ENCODE peak calls at places on chromosomes 3 and 15, in seven cellular contexts. One of them, this sample, is unnamed.

GRCh38 chr3:122773856-122774535 is 19.6 kb downstream of the HSPBAP1 start:
- DNase-seq in endothelial cell: no peak
- DNase-seq in NCI-H774: no peak
- DNase-seq in HepG2: no peak
- DNase-seq in neural crest cell: no peak
- DNase-seq in activated CD4-positive, alpha-beta T cell treated with anti-CD3 and anti-CD28 coated beads, Interleukin-2, amount 50 U/mL, for 4 hours: no peak
- DNase-seq in hippocampal formation: no peak
- DNase-seq in this sample: no peak

GRCh38 chr3:178778579-178778978 is 242.3 kb downstream of the KCNMB2 start:
- DNase-seq in endothelial cell: no peak
- DNase-seq in NCI-H774: peak; percentile 73
- DNase-seq in HepG2: no peak
- DNase-seq in neural crest cell: no peak
- DNase-seq in activated CD4-positive, alpha-beta T cell treated with anti-CD3 and anti-CD28 coated beads, Interleukin-2, amount 50 U/mL, for 4 hours: no peak
- DNase-seq in hippocampal formation: no peak
- DNase-seq in this sample: no peak

GRCh38 chr3:24591661-24592555 is 97.3 kb upstream of the THRB start:
- DNase-seq in endothelial cell: no peak
- DNase-seq in NCI-H774: no peak
- DNase-seq in HepG2: no peak
- DNase-seq in neural crest cell: no peak
- DNase-seq in activated CD4-positive, alpha-beta T cell treated with anti-CD3 and anti-CD28 coated beads, Interleukin-2, amount 50 U/mL, for 4 hours: no peak
- DNase-seq in hippocampal formation: no peak
- DNase-seq in this sample: peak; percentile 99

GRCh38 chr3:8301977-8302589 is 199.5 kb upstream of the LMCD1 start:
- DNase-seq in endothelial cell: no peak
- DNase-seq in NCI-H774: peak; percentile 3
- DNase-seq in HepG2: peak; percentile 31
- DNase-seq in neural crest cell: peak; percentile 7
- DNase-seq in activated CD4-positive, alpha-beta T cell treated with anti-CD3 and anti-CD28 coated beads, Interleukin-2, amount 50 U/mL, for 4 hours: no peak
- DNase-seq in hippocampal formation: peak; percentile 63
- DNase-seq in this sample: no peak

GRCh38 chr15:90213123-90213817 is 12.1 kb downstream of the SEMA4B start:
- DNase-seq in endothelial cell: no peak
- DNase-seq in NCI-H774: no peak
- DNase-seq in HepG2: no peak
- DNase-seq in neural crest cell: no peak
- DNase-seq in activated CD4-positive, alpha-beta T cell treated with anti-CD3 and anti-CD28 coated beads, Interleukin-2, amount 50 U/mL, for 4 hours: no peak
- DNase-seq in hippocampal formation: no peak
- DNase-seq in this sample: no peak

GRCh38 chr15:31025996-31026395 is 34.6 kb upstream of the MTMR10 start:
- DNase-seq in endothelial cell: no peak
- DNase-seq in NCI-H774: no peak
- DNase-seq in HepG2: no peak
- DNase-seq in neural crest cell: no peak
- DNase-seq in activated CD4-positive, alpha-beta T cell treated with anti-CD3 and anti-CD28 coated beads, Interleukin-2, amount 50 U/mL, for 4 hours: no peak
- DNase-seq in hippocampal formation: no peak
- DNase-seq in this sample: no peak

GRCh38 chr3:128497305-128498126 is 4.5 kb upstream of the GATA2 start:
- DNase-seq in endothelial cell: peak; percentile 84
- DNase-seq in NCI-H774: peak; percentile 54
- DNase-seq in HepG2: no peak
- DNase-seq in neural crest cell: peak; percentile 82
- DNase-seq in activated CD4-positive, alpha-beta T cell treated with anti-CD3 and anti-CD28 coated beads, Interleukin-2, amount 50 U/mL, for 4 hours: peak; percentile 67
- DNase-seq in hippocampal formation: peak; percentile 21
- DNase-seq in this sample: no peak

GRCh38 chr15:51004103-51004536 is 90.6 kb downstream of the TNFAIP8L3 start:
- DNase-seq in endothelial cell: no peak
- DNase-seq in NCI-H774: no peak
- DNase-seq in HepG2: no peak
- DNase-seq in neural crest cell: no peak
- DNase-seq in activated CD4-positive, alpha-beta T cell treated with anti-CD3 and anti-CD28 coated beads, Interleukin-2, amount 50 U/mL, for 4 hours: no peak
- DNase-seq in hippocampal formation: no peak
- DNase-seq in this sample: peak; percentile 82

GRCh38 chr3:142087676-142088075 is 61.7 kb downstream of the TFDP2 start:
- DNase-seq in endothelial cell: no peak
- DNase-seq in NCI-H774: no peak
- DNase-seq in HepG2: no peak
- DNase-seq in neural crest cell: no peak
- DNase-seq in activated CD4-positive, alpha-beta T cell treated with anti-CD3 and anti-CD28 coated beads, Interleukin-2, amount 50 U/mL, for 4 hours: no peak
- DNase-seq in hippocampal formation: no peak
- DNase-seq in this sample: peak; percentile 51

GRCh38 chr3:150319900-150320299 is 88.2 kb upstream of the TSC22D2 start:
- DNase-seq in endothelial cell: no peak
- DNase-seq in NCI-H774: no peak
- DNase-seq in HepG2: peak; percentile 39
- DNase-seq in neural crest cell: no peak
- DNase-seq in activated CD4-positive, alpha-beta T cell treated with anti-CD3 and anti-CD28 coated beads, Interleukin-2, amount 50 U/mL, for 4 hours: no peak
- DNase-seq in hippocampal formation: no peak
- DNase-seq in this sample: peak; percentile 97

GRCh38 chr3:55688154-55688553 is 201.0 kb upstream of the WNT5A start:
- DNase-seq in endothelial cell: no peak
- DNase-seq in NCI-H774: no peak
- DNase-seq in HepG2: no peak
- DNase-seq in neural crest cell: no peak
- DNase-seq in activated CD4-positive, alpha-beta T cell treated with anti-CD3 and anti-CD28 coated beads, Interleukin-2, amount 50 U/mL, for 4 hours: no peak
- DNase-seq in hippocampal formation: no peak
- DNase-seq in this sample: no peak

GRCh38 chr3:13152826-13153710 is 79.8 kb upstream of the IQSEC1 start:
- DNase-seq in endothelial cell: no peak
- DNase-seq in NCI-H774: no peak
- DNase-seq in HepG2: no peak
- DNase-seq in neural crest cell: no peak
- DNase-seq in activated CD4-positive, alpha-beta T cell treated with anti-CD3 and anti-CD28 coated beads, Interleukin-2, amount 50 U/mL, for 4 hours: no peak
- DNase-seq in hippocampal formation: no peak
- DNase-seq in this sample: no peak

GRCh38 chr3:10933021-10933420 is 59.5 kb upstream of the SLC6A1 start:
- DNase-seq in endothelial cell: no peak
- DNase-seq in NCI-H774: no peak
- DNase-seq in HepG2: no peak
- DNase-seq in neural crest cell: no peak
- DNase-seq in activated CD4-positive, alpha-beta T cell treated with anti-CD3 and anti-CD28 coated beads, Interleukin-2, amount 50 U/mL, for 4 hours: no peak
- DNase-seq in hippocampal formation: no peak
- DNase-seq in this sample: no peak

GRCh38 chr3:31941230-31941632 is 39.8 kb downstream of the OSBPL10 start:
- DNase-seq in endothelial cell: no peak
- DNase-seq in NCI-H774: no peak
- DNase-seq in HepG2: peak; percentile 85
- DNase-seq in neural crest cell: no peak
- DNase-seq in activated CD4-positive, alpha-beta T cell treated with anti-CD3 and anti-CD28 coated beads, Interleukin-2, amount 50 U/mL, for 4 hours: no peak
- DNase-seq in hippocampal formation: no peak
- DNase-seq in this sample: no peak

GRCh38 chr15:59345326-59345725 is 27.3 kb downstream of the MYO1E start:
- DNase-seq in endothelial cell: no peak
- DNase-seq in NCI-H774: no peak
- DNase-seq in HepG2: no peak
- DNase-seq in neural crest cell: no peak
- DNase-seq in activated CD4-positive, alpha-beta T cell treated with anti-CD3 and anti-CD28 coated beads, Interleukin-2, amount 50 U/mL, for 4 hours: no peak
- DNase-seq in hippocampal formation: no peak
- DNase-seq in this sample: no peak

GRCh38 chr3:36318584-36319200 is 61.6 kb upstream of the STAC start:
- DNase-seq in endothelial cell: no peak
- DNase-seq in NCI-H774: no peak
- DNase-seq in HepG2: no peak
- DNase-seq in neural crest cell: no peak
- DNase-seq in activated CD4-positive, alpha-beta T cell treated with anti-CD3 and anti-CD28 coated beads, Interleukin-2, amount 50 U/mL, for 4 hours: no peak
- DNase-seq in hippocampal formation: no peak
- DNase-seq in this sample: no peak

GRCh38 chr15:77999486-77999885 is 78.0 kb downstream of the TBC1D2B start:
- DNase-seq in endothelial cell: no peak
- DNase-seq in NCI-H774: no peak
- DNase-seq in HepG2: no peak
- DNase-seq in neural crest cell: no peak
- DNase-seq in activated CD4-positive, alpha-beta T cell treated with anti-CD3 and anti-CD28 coated beads, Interleukin-2, amount 50 U/mL, for 4 hours: no peak
- DNase-seq in hippocampal formation: no peak
- DNase-seq in this sample: no peak

GRCh38 chr15:80654299-80654698 is 40.8 kb upstream of the ABHD17C start:
- DNase-seq in endothelial cell: no peak
- DNase-seq in NCI-H774: no peak
- DNase-seq in HepG2: no peak
- DNase-seq in neural crest cell: no peak
- DNase-seq in activated CD4-positive, alpha-beta T cell treated with anti-CD3 and anti-CD28 coated beads, Interleukin-2, amount 50 U/mL, for 4 hours: no peak
- DNase-seq in hippocampal formation: no peak
- DNase-seq in this sample: no peak

GRCh38 chr3:89179355-89179997 is 72.1 kb downstream of the EPHA3 start:
- DNase-seq in endothelial cell: no peak
- DNase-seq in NCI-H774: no peak
- DNase-seq in HepG2: no peak
- DNase-seq in neural crest cell: no peak
- DNase-seq in activated CD4-positive, alpha-beta T cell treated with anti-CD3 and anti-CD28 coated beads, Interleukin-2, amount 50 U/mL, for 4 hours: no peak
- DNase-seq in hippocampal formation: no peak
- DNase-seq in this sample: peak; percentile 82

GRCh38 chr3:119293761-119294401 is at the start of gene ARHGAP31:
- DNase-seq in endothelial cell: peak; percentile 76
- DNase-seq in NCI-H774: no peak
- DNase-seq in HepG2: peak; percentile 4
- DNase-seq in neural crest cell: peak; percentile 38
- DNase-seq in activated CD4-positive, alpha-beta T cell treated with anti-CD3 and anti-CD28 coated beads, Interleukin-2, amount 50 U/mL, for 4 hours: peak; percentile 83
- DNase-seq in hippocampal formation: no peak
- DNase-seq in this sample: no peak

GRCh38 chr15:98203872-98204660 is 243.6 kb downstream of the ARRDC4 start:
- DNase-seq in endothelial cell: no peak
- DNase-seq in NCI-H774: no peak
- DNase-seq in HepG2: no peak
- DNase-seq in neural crest cell: no peak
- DNase-seq in activated CD4-positive, alpha-beta T cell treated with anti-CD3 and anti-CD28 coated beads, Interleukin-2, amount 50 U/mL, for 4 hours: no peak
- DNase-seq in hippocampal formation: no peak
- DNase-seq in this sample: no peak

GRCh38 chr3:159724627-159725026 is 264.0 kb upstream of the IL12A start:
- DNase-seq in endothelial cell: no peak
- DNase-seq in NCI-H774: no peak
- DNase-seq in HepG2: no peak
- DNase-seq in neural crest cell: no peak
- DNase-seq in activated CD4-positive, alpha-beta T cell treated with anti-CD3 and anti-CD28 coated beads, Interleukin-2, amount 50 U/mL, for 4 hours: no peak
- DNase-seq in hippocampal formation: no peak
- DNase-seq in this sample: no peak

GRCh38 chr15:73630796-73631471 is 2.3 kb downstream of the NPTN start:
- DNase-seq in endothelial cell: no peak
- DNase-seq in NCI-H774: no peak
- DNase-seq in HepG2: no peak
- DNase-seq in neural crest cell: no peak
- DNase-seq in activated CD4-positive, alpha-beta T cell treated with anti-CD3 and anti-CD28 coated beads, Interleukin-2, amount 50 U/mL, for 4 hours: no peak
- DNase-seq in hippocampal formation: no peak
- DNase-seq in this sample: no peak

GRCh38 chr3:43499256-43499655 is 122.6 kb downstream of the ANO10 start:
- DNase-seq in endothelial cell: no peak
- DNase-seq in NCI-H774: no peak
- DNase-seq in HepG2: no peak
- DNase-seq in neural crest cell: no peak
- DNase-seq in activated CD4-positive, alpha-beta T cell treated with anti-CD3 and anti-CD28 coated beads, Interleukin-2, amount 50 U/mL, for 4 hours: no peak
- DNase-seq in hippocampal formation: peak; percentile 9
- DNase-seq in this sample: no peak

GRCh38 chr15:57376695-57377477 is 581 bp downstream of the CGNL1 start:
- DNase-seq in endothelial cell: peak; percentile 26
- DNase-seq in NCI-H774: no peak
- DNase-seq in HepG2: peak; percentile 66
- DNase-seq in neural crest cell: peak; percentile 25
- DNase-seq in activated CD4-positive, alpha-beta T cell treated with anti-CD3 and anti-CD28 coated beads, Interleukin-2, amount 50 U/mL, for 4 hours: no peak
- DNase-seq in hippocampal formation: no peak
- DNase-seq in this sample: no peak

GRCh38 chr3:171044828-171045793 is 18.6 kb upstream of the SLC2A2 start:
- DNase-seq in endothelial cell: no peak
- DNase-seq in NCI-H774: no peak
- DNase-seq in HepG2: peak; percentile 100
- DNase-seq in neural crest cell: no peak
- DNase-seq in activated CD4-positive, alpha-beta T cell treated with anti-CD3 and anti-CD28 coated beads, Interleukin-2, amount 50 U/mL, for 4 hours: no peak
- DNase-seq in hippocampal formation: no peak
- DNase-seq in this sample: no peak

GRCh38 chr3:125052671-125053303 is 3.0 kb downstream of the HEG1 start:
- DNase-seq in endothelial cell: no peak
- DNase-seq in NCI-H774: no peak
- DNase-seq in HepG2: peak; percentile 77
- DNase-seq in neural crest cell: no peak
- DNase-seq in activated CD4-positive, alpha-beta T cell treated with anti-CD3 and anti-CD28 coated beads, Interleukin-2, amount 50 U/mL, for 4 hours: no peak
- DNase-seq in hippocampal formation: no peak
- DNase-seq in this sample: no peak

GRCh38 chr3:169133178-169134161 is 530.0 kb downstream of the MECOM start:
- DNase-seq in endothelial cell: no peak
- DNase-seq in NCI-H774: peak; percentile 11
- DNase-seq in HepG2: no peak
- DNase-seq in neural crest cell: no peak
- DNase-seq in activated CD4-positive, alpha-beta T cell treated with anti-CD3 and anti-CD28 coated beads, Interleukin-2, amount 50 U/mL, for 4 hours: no peak
- DNase-seq in hippocampal formation: no peak
- DNase-seq in this sample: no peak

GRCh38 chr15:70195808-70196304 is 98.1 kb upstream of the TLE3 start:
- DNase-seq in endothelial cell: no peak
- DNase-seq in NCI-H774: no peak
- DNase-seq in HepG2: peak; percentile 67
- DNase-seq in neural crest cell: no peak
- DNase-seq in activated CD4-positive, alpha-beta T cell treated with anti-CD3 and anti-CD28 coated beads, Interleukin-2, amount 50 U/mL, for 4 hours: no peak
- DNase-seq in hippocampal formation: peak; percentile 42
- DNase-seq in this sample: no peak

GRCh38 chr3:17183951-17184550 is 299.3 kb downstream of the PLCL2 start:
- DNase-seq in endothelial cell: no peak
- DNase-seq in NCI-H774: no peak
- DNase-seq in HepG2: no peak
- DNase-seq in neural crest cell: no peak
- DNase-seq in activated CD4-positive, alpha-beta T cell treated with anti-CD3 and anti-CD28 coated beads, Interleukin-2, amount 50 U/mL, for 4 hours: no peak
- DNase-seq in hippocampal formation: no peak
- DNase-seq in this sample: no peak

GRCh38 chr3:149879872-149880271 is 66.9 kb downstream of the RNF13 start:
- DNase-seq in endothelial cell: peak; percentile 67
- DNase-seq in NCI-H774: no peak
- DNase-seq in HepG2: peak; percentile 24
- DNase-seq in neural crest cell: peak; percentile 59
- DNase-seq in activated CD4-positive, alpha-beta T cell treated with anti-CD3 and anti-CD28 coated beads, Interleukin-2, amount 50 U/mL, for 4 hours: peak; percentile 4
- DNase-seq in hippocampal formation: peak; percentile 67
- DNase-seq in this sample: no peak

GRCh38 chr3:5186854-5187151 is 704 bp upstream of the EDEM1 start:
- DNase-seq in endothelial cell: no peak
- DNase-seq in NCI-H774: no peak
- DNase-seq in HepG2: peak; percentile 15
- DNase-seq in neural crest cell: no peak
- DNase-seq in activated CD4-positive, alpha-beta T cell treated with anti-CD3 and anti-CD28 coated beads, Interleukin-2, amount 50 U/mL, for 4 hours: no peak
- DNase-seq in hippocampal formation: no peak
- DNase-seq in this sample: no peak

GRCh38 chr3:14133876-14134275 is 9.0 kb downstream of the TMEM43 start:
- DNase-seq in endothelial cell: no peak
- DNase-seq in NCI-H774: no peak
- DNase-seq in HepG2: no peak
- DNase-seq in neural crest cell: no peak
- DNase-seq in activated CD4-positive, alpha-beta T cell treated with anti-CD3 and anti-CD28 coated beads, Interleukin-2, amount 50 U/mL, for 4 hours: no peak
- DNase-seq in hippocampal formation: no peak
- DNase-seq in this sample: no peak

GRCh38 chr3:44478055-44478468 is 592 bp upstream of the ZNF445 start:
- DNase-seq in endothelial cell: no peak
- DNase-seq in NCI-H774: no peak
- DNase-seq in HepG2: peak; percentile 24
- DNase-seq in neural crest cell: no peak
- DNase-seq in activated CD4-positive, alpha-beta T cell treated with anti-CD3 and anti-CD28 coated beads, Interleukin-2, amount 50 U/mL, for 4 hours: no peak
- DNase-seq in hippocampal formation: no peak
- DNase-seq in this sample: no peak

This sample was measured in epithelial cell of prostate.